ENCODE peak calls at places on chromosomes 7 and 10, in four cellular contexts. T is K562, H is HEK293T, B is WTC11. W is an unnamed sample.

GRCh38 chr7:104264281-104264680 is 56.5 kb upstream of the ORC5 start:
- DNase-seq in H (no peak), T (no peak), B (no peak), W (no peak)

GRCh38 chr7:2734761-2735571 is 47.0 kb downstream of the AMZ1 start:
- DNase-seq in B (peak; percentile 16), T (peak; percentile 75), H (no peak), W (no peak)

GRCh38 chr10:25505466-25505865 is 330.7 kb downstream of the GPR158 start:
- DNase-seq in H (no peak), B (no peak), T (no peak), W (no peak)

GRCh38 chr10:59098387-59098786 is 78.1 kb upstream of the PHYHIPL start:
- DNase-seq in H (no peak), B (no peak), T (no peak), W (no peak)

GRCh38 chr7:142583424-142583823 is 165.8 kb upstream of the PRSS1 start:
- DNase-seq in T (no peak), H (no peak), B (no peak), W (no peak)

GRCh38 chr10:96619803-96620773 is 33.3 kb upstream of the TM9SF3 start:
- DNase-seq in B (no peak), H (no peak), T (no peak), W (no peak)

GRCh38 chr7:917255-918117 is 37.0 kb downstream of the ADAP1 start:
- DNase-seq in B (peak; percentile 8), H (no peak), T (no peak), W (no peak)

GRCh38 chr7:101133621-101134398 is 6.9 kb downstream of the SERPINE1 start:
- DNase-seq in H (no peak), T (peak; percentile 61), B (no peak), W (no peak)

GRCh38 chr10:72340510-72340895 is 14.2 kb downstream of the DNAJB12 start:
- DNase-seq in H (peak; percentile 80), B (peak; percentile 90), T (peak; percentile 84), W (no peak)

GRCh38 chr7:144057954-144058353 is 9.2 kb downstream of the OR2A5 start:
- DNase-seq in H (no peak), B (no peak), T (no peak), W (peak; percentile 10)

GRCh38 chr7:158396982-158397862 is 190.4 kb downstream of the PTPRN2 start:
- DNase-seq in B (no peak), T (no peak), H (no peak), W (peak; percentile 34)

GRCh38 chr7:37259381-37259821 is 189.3 kb downstream of the ELMO1 start:
- DNase-seq in B (no peak), T (no peak), H (no peak), W (no peak)

GRCh38 chr10:73997479-73997805 is 474 bp upstream of the VCL start:
- DNase-seq in T (no peak), B (no peak), H (no peak), W (no peak)

GRCh38 chr7:47498229-47499056 is 83.5 kb downstream of the TNS3 start:
- DNase-seq in B (no peak), T (no peak), H (no peak), W (peak; percentile 78)

GRCh38 chr7:4650471-4651047 is 31.5 kb upstream of the FOXK1 start:
- DNase-seq in T (no peak), H (no peak), B (peak; percentile 24), W (peak; percentile 34)
- TF ChIP-seq ELF4 in T (no peak), H (no peak), B (no peak), W (no peak)

DNA sequence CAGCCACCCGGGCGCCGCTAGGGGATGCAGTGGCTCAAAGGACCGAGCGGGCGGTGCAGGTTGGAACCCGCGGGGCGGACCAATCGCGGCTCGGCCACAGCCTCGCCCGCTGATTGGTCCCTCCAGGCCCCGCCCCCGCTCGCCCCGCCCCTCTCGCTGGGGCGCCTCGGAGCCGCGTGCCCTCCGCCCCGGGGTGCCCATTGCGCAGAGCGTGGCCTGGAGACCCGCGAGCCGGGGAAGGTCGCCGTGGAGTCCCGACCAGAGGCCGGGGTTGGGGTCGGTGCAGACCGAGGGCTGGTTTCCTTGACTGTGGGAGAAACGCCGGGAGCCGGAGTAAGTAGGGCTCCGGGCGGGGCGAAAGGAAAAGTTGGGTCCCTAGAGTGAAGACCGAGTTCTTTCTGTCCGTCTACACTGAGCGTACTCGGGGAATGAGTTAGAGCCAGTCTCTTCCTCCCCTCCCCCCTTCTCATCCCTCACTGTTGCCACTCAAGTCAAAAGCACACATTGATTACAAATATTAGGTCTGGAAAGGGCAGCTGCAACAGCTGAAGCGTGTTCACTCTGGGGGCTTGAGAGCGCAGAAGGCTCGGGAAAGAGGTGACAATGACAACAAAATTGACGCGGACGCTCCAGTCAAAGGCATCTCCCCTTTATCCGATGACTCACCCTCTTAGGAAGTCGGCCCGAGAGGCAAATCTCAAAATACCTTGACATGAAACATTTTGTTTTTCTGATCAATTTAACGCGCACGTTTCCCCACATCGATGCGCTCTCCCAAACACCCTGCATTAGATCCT is 844 bp upstream of the GATA3 start:
- DNase-seq in T (peak; percentile 95), B (peak; percentile 93), H (peak; percentile 94), W (no peak)
- TF ChIP-seq ELF4 in T (no peak), B (no peak), H (no peak), W (no peak)

GRCh38 chr10:133279961-133280283 is 3.3 kb upstream of the ADAM8 start:
- DNase-seq in B (no peak), T (no peak), H (no peak), W (no peak)
- TF ChIP-seq ELF4 in B (no peak), T (no peak), H (no peak), W (no peak)

GRCh38 chr7:126698909-126699308 is 553.8 kb downstream of the GRM8 start:
- DNase-seq in T (no peak), H (no peak), B (no peak), W (no peak)

GRCh38 chr7:126700807-126701604 is 551.7 kb downstream of the GRM8 start:
- DNase-seq in T (peak; percentile 83), H (no peak), B (peak; percentile 48), W (peak; percentile 41)

GRCh38 chr7:126699707-126700106 is 553.0 kb downstream of the GRM8 start:
- DNase-seq in H (no peak), T (no peak), B (no peak), W (no peak)

GRCh38 chr7:126698446-126698845 is 554.3 kb downstream of the GRM8 start:
- DNase-seq in T (no peak), B (no peak), H (no peak), W (no peak)

GRCh38 chr7:126702242-126703016 is 550.3 kb downstream of the GRM8 start:
- DNase-seq in T (no peak), H (no peak), B (no peak), W (no peak)
- TF ChIP-seq ELF4 in T (no peak), H (no peak), B (no peak), W (no peak)

GRCh38 chr7:139598642-139599041 is 75.2 kb downstream of the CLEC2L start:
- DNase-seq in T (no peak), B (no peak), H (no peak), W (no peak)

GRCh38 chr7:139603282-139603681 is 79.8 kb downstream of the CLEC2L start:
- DNase-seq in H (no peak), B (no peak), T (no peak), W (no peak)

GRCh38 chr7:139601176-139601575 is 77.7 kb downstream of the CLEC2L start:
- DNase-seq in T (no peak), H (no peak), B (no peak), W (no peak)

GRCh38 chr7:139602143-139602722 is 78.7 kb downstream of the CLEC2L start:
- DNase-seq in H (peak; percentile 58), B (no peak), T (peak; percentile 59), W (peak; percentile 37)

DNA sequence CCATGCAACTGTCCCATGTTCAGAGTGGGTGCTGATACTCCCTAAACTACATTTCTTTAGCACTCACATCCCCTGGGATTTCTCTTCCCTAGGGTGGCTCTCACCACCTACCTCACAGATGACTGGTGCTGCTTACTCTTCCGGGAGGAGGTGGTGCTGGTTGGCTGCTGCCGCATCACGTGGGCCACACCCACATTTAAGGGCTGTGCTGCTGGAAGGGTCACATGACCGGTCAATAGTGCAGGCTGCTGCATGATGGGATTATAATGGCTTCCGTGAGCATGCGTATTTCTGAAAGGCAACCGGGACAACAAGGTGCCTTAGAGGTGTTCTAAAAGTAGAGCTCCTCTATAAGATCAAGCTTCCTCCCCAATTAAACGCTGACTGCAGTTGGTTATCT is 76.8 kb downstream of the CLEC2L start:
- DNase-seq in T (peak; percentile 65), B (no peak), H (no peak), W (no peak)
- TF ChIP-seq ELF4 in T (no peak), B (no peak), H (no peak), W (no peak)

GRCh38 chr7:22269057-22269456 is 87.9 kb downstream of the RAPGEF5 start:
- DNase-seq in T (no peak), H (no peak), B (no peak), W (no peak)

GRCh38 chr7:22267989-22268615 is 88.9 kb downstream of the RAPGEF5 start:
- DNase-seq in T (no peak), B (no peak), H (no peak), W (no peak)

GRCh38 chr7:22271311-22271710 is 85.6 kb downstream of the RAPGEF5 start:
- DNase-seq in B (no peak), H (no peak), T (no peak), W (no peak)

GRCh38 chr7:22270371-22270770 is 86.6 kb downstream of the RAPGEF5 start:
- DNase-seq in B (no peak), T (no peak), H (no peak), W (no peak)

GRCh38 chr7:22269963-22270362 is 87.0 kb downstream of the RAPGEF5 start:
- DNase-seq in T (no peak), B (no peak), H (no peak), W (peak; percentile 45)
- TF ChIP-seq ELF4 in T (no peak), B (no peak), H (no peak), W (no peak)

W was measured in HepG2.